ENCODE peak calls at places on chromosomes 16 and 17, in seven cellular contexts. X is right lobe of liver, C is tibial nerve, O is Peyer's patch, D is tibial artery, R is pancreas, I is stomach. U is an unnamed sample.

GRCh38 chr17:76556759-76557367 is 17.0 kb downstream of the PRCD start:
- DNase-seq in I (peak; percentile 36), X (peak; percentile 57), D (no peak), C (no peak), R (no peak), O (no peak), U (peak; percentile 51)

GRCh38 chr17:30005709-30006320 is 64.4 kb downstream of the EFCAB5 start:
- DNase-seq in R (no peak), C (no peak), X (no peak), I (no peak), O (no peak), D (no peak), U (no peak)

GRCh38 chr17:17859909-17860760 is 23.3 kb upstream of the SREBF1 start:
- DNase-seq in O (peak; percentile 65), C (peak; percentile 59), R (no peak), D (peak; percentile 45), I (peak; percentile 81), X (peak; percentile 89), U (peak; percentile 68)

GRCh38 chr17:8997994-8998628 is 23.2 kb upstream of the NTN1 start:
- DNase-seq in C (peak; percentile 48), D (peak; percentile 49), R (peak; percentile 27), I (peak; percentile 70), O (peak; percentile 76), X (peak; percentile 66), U (peak; percentile 68)

GRCh38 chr16:48558269-48558915 is 51.6 kb downstream of the N4BP1 start:
- DNase-seq in I (no peak), C (no peak), X (no peak), R (no peak), D (no peak), O (no peak), U (no peak)

GRCh38 chr17:48297825-48298224 is 132.2 kb downstream of the SKAP1 start:
- DNase-seq in O (no peak), I (no peak), C (no peak), R (no peak), D (no peak), X (no peak), U (no peak)

GRCh38 chr17:57440522-57441269 is 184.4 kb downstream of the MSI2 start:
- DNase-seq in O (peak; percentile 40), D (peak; percentile 56), X (no peak), I (peak; percentile 60), R (peak; percentile 24), C (peak; percentile 63), U (peak; percentile 31)

GRCh38 chr16:69188716-69189115 is 1.8 kb downstream of the SNTB2 start:
- DNase-seq in O (no peak), C (no peak), R (no peak), D (no peak), X (no peak), I (no peak), U (no peak)

GRCh38 chr16:12113581-12114375 is 137.2 kb downstream of the SNX29 start:
- DNase-seq in C (no peak), O (no peak), R (no peak), X (no peak), I (no peak), D (no peak), U (no peak)

GRCh38 chr17:66076546-66077190 is 115.3 kb downstream of the CEP112 start:
- DNase-seq in I (no peak), D (no peak), R (no peak), C (no peak), O (no peak), X (no peak), U (no peak)

GRCh38 chr16:86995456-86995855 is 321.7 kb downstream of the C16orf95 start:
- DNase-seq in R (no peak), O (no peak), C (no peak), D (no peak), X (no peak), I (no peak), U (no peak)

GRCh38 chr17:81512984-81513668 is 527 bp upstream of the ACTG1 start:
- DNase-seq in I (peak; percentile 70), D (peak; percentile 79), C (peak; percentile 66), O (peak; percentile 77), R (peak; percentile 67), X (peak; percentile 66), U (peak; percentile 70)

GRCh38 chr17:59804910-59805381 is 87.8 kb downstream of the TUBD1 start:
- DNase-seq in C (no peak), X (no peak), O (no peak), R (no peak), D (no peak), I (no peak), U (no peak)

GRCh38 chr16:56368545-56368944 is 56.8 kb downstream of the AMFR start:
- DNase-seq in I (no peak), C (no peak), R (no peak), D (no peak), X (no peak), O (no peak), U (no peak)

GRCh38 chr17:5933430-5933829 is 136.7 kb upstream of the WSCD1 start:
- DNase-seq in I (no peak), D (no peak), X (no peak), O (no peak), R (no peak), C (no peak), U (no peak)

GRCh38 chr16:11835891-11836652 is 15.3 kb downstream of the RSL1D1 start:
- DNase-seq in X (no peak), I (no peak), R (no peak), D (no peak), O (no peak), C (no peak), U (no peak)

DNA sequence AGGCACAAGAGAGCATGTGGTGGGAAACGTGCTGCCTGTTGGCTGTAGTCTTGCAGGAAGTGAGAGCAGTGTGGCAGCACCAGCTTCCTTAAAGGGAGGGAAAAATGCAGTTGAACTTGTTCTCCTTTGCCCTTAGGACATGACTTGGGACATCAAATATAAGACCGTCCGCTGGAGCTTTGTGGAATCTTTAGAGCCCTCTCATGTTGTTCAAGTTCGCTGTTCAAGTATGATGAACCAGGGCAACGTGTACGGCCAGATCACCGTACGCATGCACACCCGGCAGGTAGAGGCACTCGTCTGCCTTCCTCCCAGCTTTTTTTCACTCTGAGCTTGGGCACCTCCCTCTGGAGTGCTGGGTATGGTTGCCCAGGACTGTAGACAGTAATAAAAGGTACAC is 23.3 kb downstream of the GPR179 start:
- DNase-seq in X (no peak), I (no peak), C (no peak), R (no peak), O (no peak), D (no peak), U (peak; percentile 79)
- H3K27ac ChIP-seq in X (no peak overlapping the region), I (no peak overlapping the region), C (no peak overlapping the region), R (no peak overlapping the region), O (no peak overlapping the region), D (no peak overlapping the region), U (peak overlapping the region; percentile 50)

DNA sequence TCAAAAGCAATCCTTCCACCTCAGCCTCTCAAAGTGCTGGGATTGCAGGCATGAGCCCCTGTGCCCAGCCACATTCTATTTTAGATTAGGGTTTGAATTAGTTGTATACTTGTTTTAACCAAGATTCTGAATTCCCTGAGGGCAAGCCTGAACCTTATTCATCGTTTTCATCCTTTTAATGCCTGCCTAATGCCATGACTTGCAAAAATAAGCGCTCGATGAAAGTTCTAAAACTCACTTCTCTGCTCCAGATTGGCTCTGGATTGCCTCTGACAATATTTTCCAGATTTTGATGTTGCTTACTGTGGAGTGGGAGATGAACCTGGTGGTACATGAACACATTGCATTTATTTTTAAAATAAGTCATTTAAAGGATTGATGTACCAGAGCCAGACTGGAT is 90.9 kb upstream of the CACNG3 start:
- DNase-seq in I (no peak), C (no peak), X (no peak), D (no peak), R (no peak), O (no peak), U (no peak)
- H3K4me1 ChIP-seq in I (no peaks in the 10 kb centered on the region), C (no peaks in the 10 kb centered on the region), X (no peaks in the 10 kb centered on the region), D (no peaks in the 10 kb centered on the region), R (no peaks in the 10 kb centered on the region), O (no peaks in the 10 kb centered on the region), U (no peaks in the 10 kb centered on the region)

GRCh38 chr17:31646642-31647041 is 212.4 kb downstream of the COPRS start:
- DNase-seq in O (no peak), I (no peak), C (no peak), D (no peak), X (no peak), R (no peak), U (no peak)
- H3K27ac ChIP-seq in O (no peak overlapping the region), I (no peak overlapping the region), C (no peak overlapping the region), D (no peak overlapping the region), X (no peak overlapping the region), R (no peak overlapping the region), U (no peak overlapping the region)

GRCh38 chr16:82050506-82050905 is 15.5 kb downstream of the HSD17B2 start:
- DNase-seq in D (no peak), I (no peak), R (no peak), X (no peak), O (no peak), C (no peak), U (no peak)

GRCh38 chr16:82047787-82048186 is 12.7 kb downstream of the HSD17B2 start:
- DNase-seq in X (no peak), O (no peak), C (no peak), D (no peak), I (no peak), R (no peak), U (no peak)

GRCh38 chr16:82051656-82052055 is 16.6 kb downstream of the HSD17B2 start:
- DNase-seq in R (no peak), O (no peak), D (no peak), I (no peak), X (no peak), C (no peak), U (no peak)

GRCh38 chr16:82049484-82049883 is 14.4 kb downstream of the HSD17B2 start:
- DNase-seq in C (no peak), I (no peak), D (no peak), X (no peak), O (no peak), R (no peak), U (no peak)

GRCh38 chr16:82050909-82051357 is 15.9 kb downstream of the HSD17B2 start:
- DNase-seq in I (no peak), C (no peak), D (no peak), R (no peak), X (no peak), O (no peak), U (no peak)
- H3K4me1 ChIP-seq in I (peaks cover 16% of the 10 kb centered on the region), C (no peaks in the 10 kb centered on the region), D (no peaks in the 10 kb centered on the region), R (peaks cover 44% of the 10 kb centered on the region), X (peaks cover 86% of the 10 kb centered on the region), O (no peaks in the 10 kb centered on the region), U (peaks cover 1% of the 10 kb centered on the region)

DNA sequence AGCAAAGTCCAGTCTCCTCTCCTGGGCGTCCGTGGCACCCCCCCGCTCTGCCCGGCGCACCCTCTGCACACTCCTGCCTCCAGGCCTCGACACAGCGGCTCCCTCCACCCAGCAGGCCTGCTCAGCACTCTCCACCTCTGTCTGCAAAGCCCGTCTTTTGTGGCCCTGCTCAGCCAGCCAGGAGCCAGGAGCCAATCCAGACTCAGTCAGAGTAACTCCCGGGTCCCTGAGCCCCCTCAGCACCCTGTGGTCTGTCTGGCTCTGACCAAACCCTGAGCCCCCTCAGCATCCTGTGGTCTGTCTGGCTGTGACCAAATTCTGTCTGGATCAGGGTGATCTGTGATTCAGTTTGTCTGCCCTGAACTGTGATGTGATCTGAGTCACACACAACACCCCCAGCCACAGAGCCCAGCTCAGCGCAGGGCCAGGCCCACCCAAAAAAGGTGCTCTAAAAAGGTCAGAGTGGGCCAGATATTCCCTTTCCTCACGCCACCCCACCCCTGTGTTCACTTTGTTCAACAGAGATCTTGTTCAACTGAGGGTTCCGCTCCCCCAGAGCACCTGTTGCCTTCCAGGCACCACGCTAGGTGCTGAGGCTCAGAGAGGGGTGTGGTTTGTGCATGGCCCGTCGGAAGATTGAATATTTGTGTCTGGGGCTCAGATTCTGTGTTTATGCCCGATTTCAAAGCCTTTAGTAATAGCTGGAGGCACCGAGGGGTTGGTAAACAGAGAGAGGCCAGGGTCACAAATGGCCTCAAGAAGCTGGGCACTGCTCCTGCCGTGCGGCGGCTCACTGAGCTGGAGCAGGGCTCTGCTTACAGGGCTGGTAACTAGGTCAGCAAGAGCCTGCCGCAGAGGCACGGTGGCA is 5.9 kb downstream of the ITGAE start:
- DNase-seq in R (no peak), O (peak; percentile 44), D (no peak), X (no peak), C (no peak), I (no peak), U (no peak)
- H3K27ac ChIP-seq in R (no peak overlapping the region), O (peak overlapping the region; percentile 54), D (no peak overlapping the region), X (no peak overlapping the region), C (no peak overlapping the region), I (no peak overlapping the region), U (no peak overlapping the region)

U was measured in lung.